ENCODE peak calls at places on chromosomes 4 and X, in six cellular contexts. One of them, this sample, is unnamed.

GRCh38 chrX:41275661-41276609 is 58.0 kb upstream of the DDX3X start:
- DNase-seq in body of pancreas: peak; percentile 51
- DNase-seq in AG09309: no peak
- DNase-seq in breast epithelium: peak; percentile 32
- DNase-seq in adrenal gland: peak; percentile 84
- DNase-seq in CD8-positive, alpha-beta T cell: peak; percentile 36
- DNase-seq in this sample: no peak

GRCh38 chr4:63296773-63297172 is 1112.5 kb downstream of the TECRL start:
- DNase-seq in body of pancreas: no peak
- DNase-seq in AG09309: no peak
- DNase-seq in breast epithelium: no peak
- DNase-seq in adrenal gland: no peak
- DNase-seq in CD8-positive, alpha-beta T cell: no peak
- DNase-seq in this sample: no peak

GRCh38 chr4:67549123-67549522 is 3.8 kb upstream of the CENPC start:
- DNase-seq in body of pancreas: no peak
- DNase-seq in AG09309: no peak
- DNase-seq in breast epithelium: no peak
- DNase-seq in adrenal gland: no peak
- DNase-seq in CD8-positive, alpha-beta T cell: no peak
- DNase-seq in this sample: no peak

GRCh38 chr4:99315839-99316238 is 5.4 kb downstream of the ADH1B start:
- DNase-seq in body of pancreas: no peak
- DNase-seq in AG09309: no peak
- DNase-seq in breast epithelium: no peak
- DNase-seq in adrenal gland: no peak
- DNase-seq in CD8-positive, alpha-beta T cell: no peak
- DNase-seq in this sample: no peak

GRCh38 chr4:127214001-127214400 is 418.8 kb upstream of the INTU start:
- DNase-seq in body of pancreas: no peak
- DNase-seq in AG09309: no peak
- DNase-seq in breast epithelium: no peak
- DNase-seq in adrenal gland: no peak
- DNase-seq in CD8-positive, alpha-beta T cell: no peak
- DNase-seq in this sample: no peak

GRCh38 chr4:34108456-34108855 is 2135.9 kb downstream of the ARAP2 start:
- DNase-seq in body of pancreas: no peak
- DNase-seq in AG09309: peak; percentile 58
- DNase-seq in breast epithelium: no peak
- DNase-seq in adrenal gland: no peak
- DNase-seq in CD8-positive, alpha-beta T cell: no peak
- DNase-seq in this sample: peak; percentile 23

GRCh38 chr4:26173619-26174018 is 147.2 kb upstream of the RBPJ start:
- DNase-seq in body of pancreas: peak; percentile 56
- DNase-seq in AG09309: no peak
- DNase-seq in breast epithelium: no peak
- DNase-seq in adrenal gland: no peak
- DNase-seq in CD8-positive, alpha-beta T cell: no peak
- DNase-seq in this sample: no peak

GRCh38 chr4:181528570-181529184 is 714.5 kb upstream of the TENM3 start:
- DNase-seq in body of pancreas: peak; percentile 76
- DNase-seq in AG09309: peak; percentile 45
- DNase-seq in breast epithelium: no peak
- DNase-seq in adrenal gland: peak; percentile 74
- DNase-seq in CD8-positive, alpha-beta T cell: no peak
- DNase-seq in this sample: peak; percentile 19

GRCh38 chrX:12319955-12320354 is 181.7 kb downstream of the FRMPD4 start:
- DNase-seq in body of pancreas: no peak
- DNase-seq in AG09309: no peak
- DNase-seq in breast epithelium: no peak
- DNase-seq in adrenal gland: no peak
- DNase-seq in CD8-positive, alpha-beta T cell: no peak
- DNase-seq in this sample: no peak

GRCh38 chrX:13279279-13280009 is 40.4 kb downstream of the ATXN3L start:
- DNase-seq in body of pancreas: no peak
- DNase-seq in AG09309: no peak
- DNase-seq in breast epithelium: no peak
- DNase-seq in adrenal gland: no peak
- DNase-seq in CD8-positive, alpha-beta T cell: no peak
- DNase-seq in this sample: no peak

GRCh38 chr4:25769251-25769650 is 93.5 kb downstream of the SEL1L3 start:
- DNase-seq in body of pancreas: no peak
- DNase-seq in AG09309: no peak
- DNase-seq in breast epithelium: no peak
- DNase-seq in adrenal gland: no peak
- DNase-seq in CD8-positive, alpha-beta T cell: no peak
- DNase-seq in this sample: peak; percentile 38

GRCh38 chr4:102713096-102713495 is 47.7 kb downstream of the MANBA start:
- DNase-seq in body of pancreas: no peak
- DNase-seq in AG09309: no peak
- DNase-seq in breast epithelium: no peak
- DNase-seq in adrenal gland: no peak
- DNase-seq in CD8-positive, alpha-beta T cell: no peak
- DNase-seq in this sample: no peak

GRCh38 chr4:52110171-52110570 is 59.1 kb downstream of the SPATA18 start:
- DNase-seq in body of pancreas: no peak
- DNase-seq in AG09309: no peak
- DNase-seq in breast epithelium: no peak
- DNase-seq in adrenal gland: no peak
- DNase-seq in CD8-positive, alpha-beta T cell: no peak
- DNase-seq in this sample: no peak

GRCh38 chr4:124694961-124695598 is 17.5 kb downstream of the ANKRD50 start:
- DNase-seq in body of pancreas: no peak
- DNase-seq in AG09309: no peak
- DNase-seq in breast epithelium: no peak
- DNase-seq in adrenal gland: no peak
- DNase-seq in CD8-positive, alpha-beta T cell: no peak
- DNase-seq in this sample: no peak

GRCh38 chrX:13293700-13294099 is 26.2 kb downstream of the ATXN3L start:
- DNase-seq in body of pancreas: no peak
- DNase-seq in AG09309: no peak
- DNase-seq in breast epithelium: no peak
- DNase-seq in adrenal gland: no peak
- DNase-seq in CD8-positive, alpha-beta T cell: no peak
- DNase-seq in this sample: no peak

GRCh38 chr4:3367866-3368265 is 73.9 kb upstream of the HGFAC start:
- DNase-seq in body of pancreas: no peak
- DNase-seq in AG09309: no peak
- DNase-seq in breast epithelium: no peak
- DNase-seq in adrenal gland: no peak
- DNase-seq in CD8-positive, alpha-beta T cell: no peak
- DNase-seq in this sample: no peak

GRCh38 chrX:132958086-132958703 is at the start of gene HS6ST2:
- DNase-seq in body of pancreas: peak; percentile 20
- DNase-seq in AG09309: no peak
- DNase-seq in breast epithelium: no peak
- DNase-seq in adrenal gland: no peak
- DNase-seq in CD8-positive, alpha-beta T cell: no peak
- DNase-seq in this sample: no peak

GRCh38 chrX:2500681-2501151 is at the start of the genes DHRSX and ZBED1:
- DNase-seq in body of pancreas: no peak
- DNase-seq in AG09309: no peak
- DNase-seq in breast epithelium: no peak
- DNase-seq in adrenal gland: no peak
- DNase-seq in CD8-positive, alpha-beta T cell: peak; percentile 52
- DNase-seq in this sample: no peak

GRCh38 chrX:130173190-130173895 is 1.6 kb downstream of the RAB33A start:
- DNase-seq in body of pancreas: no peak
- DNase-seq in AG09309: peak; percentile 73
- DNase-seq in breast epithelium: no peak
- DNase-seq in adrenal gland: peak; percentile 69
- DNase-seq in CD8-positive, alpha-beta T cell: no peak
- DNase-seq in this sample: no peak

GRCh38 chr4:3765271-3766206 is 646 bp upstream of the ADRA2C start:
- DNase-seq in body of pancreas: peak; percentile 54
- DNase-seq in AG09309: peak; percentile 4
- DNase-seq in breast epithelium: no peak
- DNase-seq in adrenal gland: peak; percentile 44
- DNase-seq in CD8-positive, alpha-beta T cell: no peak
- DNase-seq in this sample: no peak

GRCh38 chr4:113849771-113850170 is 88.2 kb upstream of the CAMK2D start:
- DNase-seq in body of pancreas: peak; percentile 14
- DNase-seq in AG09309: no peak
- DNase-seq in breast epithelium: no peak
- DNase-seq in adrenal gland: peak; percentile 24
- DNase-seq in CD8-positive, alpha-beta T cell: no peak
- DNase-seq in this sample: no peak

GRCh38 chr4:1516881-1517480 is 110.7 kb upstream of the NKX1-1 start:
- DNase-seq in body of pancreas: no peak
- DNase-seq in AG09309: no peak
- DNase-seq in breast epithelium: no peak
- DNase-seq in adrenal gland: no peak
- DNase-seq in CD8-positive, alpha-beta T cell: no peak
- DNase-seq in this sample: no peak

GRCh38 chr4:30953799-30954198 is 233.6 kb downstream of the PCDH7 start:
- DNase-seq in body of pancreas: no peak
- DNase-seq in AG09309: no peak
- DNase-seq in breast epithelium: no peak
- DNase-seq in adrenal gland: no peak
- DNase-seq in CD8-positive, alpha-beta T cell: no peak
- DNase-seq in this sample: no peak

GRCh38 chr4:84263415-84263814 is 235.7 kb downstream of the NKX6-1 start:
- DNase-seq in body of pancreas: no peak
- DNase-seq in AG09309: no peak
- DNase-seq in breast epithelium: no peak
- DNase-seq in adrenal gland: no peak
- DNase-seq in CD8-positive, alpha-beta T cell: no peak
- DNase-seq in this sample: no peak

GRCh38 chrX:133005038-133005437 is 46.6 kb upstream of the HS6ST2 start:
- DNase-seq in body of pancreas: no peak
- DNase-seq in AG09309: no peak
- DNase-seq in breast epithelium: no peak
- DNase-seq in adrenal gland: no peak
- DNase-seq in CD8-positive, alpha-beta T cell: no peak
- DNase-seq in this sample: no peak

GRCh38 chrX:71393919-71394318 is 27.8 kb downstream of the TAF1 start:
- DNase-seq in body of pancreas: no peak
- DNase-seq in AG09309: no peak
- DNase-seq in breast epithelium: no peak
- DNase-seq in adrenal gland: no peak
- DNase-seq in CD8-positive, alpha-beta T cell: no peak
- DNase-seq in this sample: no peak

GRCh38 chrX:133983974-133984578 is 1.3 kb downstream of the GPC3 start:
- DNase-seq in body of pancreas: no peak
- DNase-seq in AG09309: no peak
- DNase-seq in breast epithelium: no peak
- DNase-seq in adrenal gland: no peak
- DNase-seq in CD8-positive, alpha-beta T cell: no peak
- DNase-seq in this sample: no peak

GRCh38 chr4:15778191-15778741 is at the start of gene CD38:
- DNase-seq in body of pancreas: no peak
- DNase-seq in AG09309: no peak
- DNase-seq in breast epithelium: no peak
- DNase-seq in adrenal gland: peak; percentile 27
- DNase-seq in CD8-positive, alpha-beta T cell: no peak
- DNase-seq in this sample: no peak

GRCh38 chrX:25034889-25035288 is 19.1 kb upstream of the ARX start:
- DNase-seq in body of pancreas: no peak
- DNase-seq in AG09309: no peak
- DNase-seq in breast epithelium: no peak
- DNase-seq in adrenal gland: no peak
- DNase-seq in CD8-positive, alpha-beta T cell: no peak
- DNase-seq in this sample: no peak

GRCh38 chr4:175703956-175704600 is 108.0 kb downstream of the GPM6A start:
- DNase-seq in body of pancreas: no peak
- DNase-seq in AG09309: no peak
- DNase-seq in breast epithelium: no peak
- DNase-seq in adrenal gland: no peak
- DNase-seq in CD8-positive, alpha-beta T cell: no peak
- DNase-seq in this sample: no peak
- TF ChIP-seq CTCF in body of pancreas: no peak
- TF ChIP-seq CTCF in AG09309: no peak
- TF ChIP-seq CTCF in breast epithelium: no peak
- TF ChIP-seq CTCF in adrenal gland: no peak
- TF ChIP-seq CTCF in CD8-positive, alpha-beta T cell: no peak
- TF ChIP-seq CTCF in this sample: no peak

DNA sequence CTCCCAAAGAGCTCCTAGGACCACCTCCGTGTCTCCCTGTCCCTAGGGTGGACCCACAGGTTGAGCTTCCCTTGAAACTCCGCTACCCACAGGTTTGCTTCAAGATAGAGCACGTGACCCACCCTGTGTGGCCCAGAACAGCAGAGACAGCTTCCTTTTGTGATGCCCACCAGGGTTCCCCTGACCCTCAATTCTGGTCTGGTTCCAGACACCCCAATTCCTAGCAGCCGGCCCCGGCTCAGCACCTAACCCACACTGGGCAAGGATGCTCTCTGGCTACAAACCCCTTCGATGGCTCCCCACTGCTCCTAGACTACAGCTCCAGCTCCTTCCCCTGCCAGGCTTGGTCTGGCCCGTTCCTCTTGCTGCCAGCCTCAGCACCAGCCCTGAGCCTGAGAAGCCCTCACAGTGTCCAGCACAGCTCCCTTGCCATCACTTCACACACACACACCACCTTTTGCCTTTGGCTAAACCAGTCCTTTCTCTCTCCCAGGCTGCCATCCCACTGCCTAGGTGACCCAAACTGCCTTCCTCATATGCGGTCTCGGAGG is 6.3 kb downstream of the PNCK start:
- DNase-seq in body of pancreas: no peak
- DNase-seq in AG09309: no peak
- DNase-seq in breast epithelium: no peak
- DNase-seq in adrenal gland: peak; percentile 11
- DNase-seq in CD8-positive, alpha-beta T cell: no peak
- DNase-seq in this sample: no peak
- H3K4me3 ChIP-seq in body of pancreas: no peak overlapping the region
- H3K4me3 ChIP-seq in AG09309: peak overlapping the region; percentile 31
- H3K4me3 ChIP-seq in breast epithelium: no peak overlapping the region
- H3K4me3 ChIP-seq in adrenal gland: no peak overlapping the region
- H3K4me3 ChIP-seq in CD8-positive, alpha-beta T cell: no peak overlapping the region
- H3K4me3 ChIP-seq in this sample: peak overlapping the region; percentile 25

GRCh38 chr4:108637856-108638255 is 12.5 kb upstream of the OSTC start:
- DNase-seq in body of pancreas: no peak
- DNase-seq in AG09309: no peak
- DNase-seq in breast epithelium: no peak
- DNase-seq in adrenal gland: no peak
- DNase-seq in CD8-positive, alpha-beta T cell: no peak
- DNase-seq in this sample: no peak
- TF ChIP-seq CTCF in body of pancreas: no peak
- TF ChIP-seq CTCF in AG09309: peak; percentile 35
- TF ChIP-seq CTCF in breast epithelium: no peak
- TF ChIP-seq CTCF in adrenal gland: no peak
- TF ChIP-seq CTCF in CD8-positive, alpha-beta T cell: no peak
- TF ChIP-seq CTCF in this sample: no peak

DNA sequence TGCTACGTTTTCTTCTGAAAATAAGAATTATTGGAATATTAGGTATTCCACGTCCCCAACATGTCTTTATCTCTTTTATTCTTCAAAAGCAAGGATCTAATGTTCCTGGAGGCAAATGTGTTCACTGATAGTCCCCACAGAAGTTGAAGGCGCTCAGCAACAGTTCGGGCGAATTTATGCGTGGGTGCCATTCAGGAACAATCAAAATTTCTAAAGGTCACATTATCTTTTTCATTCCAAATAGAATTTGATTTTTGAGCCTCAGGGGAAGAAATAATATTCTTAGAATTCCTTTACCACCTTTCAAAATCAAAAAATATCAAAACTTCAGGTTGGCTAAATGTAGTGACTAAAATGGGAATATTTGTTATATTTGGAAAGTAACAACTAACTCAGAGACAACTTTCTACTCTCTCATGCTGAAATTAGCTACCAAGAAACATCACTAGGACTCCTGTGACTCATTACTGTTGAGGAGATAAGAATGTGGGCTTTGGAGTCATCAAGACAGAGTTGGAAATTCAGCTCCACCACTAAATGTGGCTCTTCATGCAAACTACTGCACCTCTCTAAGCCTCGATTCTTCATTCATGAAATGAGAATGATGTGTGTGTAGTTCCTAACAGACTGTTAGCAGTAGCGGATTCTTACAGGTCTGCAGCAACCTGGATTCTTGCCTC is 72.3 kb upstream of the KIT start:
- DNase-seq in body of pancreas: no peak
- DNase-seq in AG09309: peak; percentile 55
- DNase-seq in breast epithelium: no peak
- DNase-seq in adrenal gland: no peak
- DNase-seq in CD8-positive, alpha-beta T cell: no peak
- DNase-seq in this sample: peak; percentile 28
- H3K4me3 ChIP-seq in body of pancreas: no peak overlapping the region
- H3K4me3 ChIP-seq in AG09309: no peak overlapping the region
- H3K4me3 ChIP-seq in breast epithelium: no peak overlapping the region
- H3K4me3 ChIP-seq in adrenal gland: no peak overlapping the region
- H3K4me3 ChIP-seq in CD8-positive, alpha-beta T cell: no peak overlapping the region
- H3K4me3 ChIP-seq in this sample: no peak overlapping the region

This sample was measured in AG04449.